ENCODE peak calls at places on chromosomes 16 and 17, in five cellular contexts. H, C, Y, L and V are unnamed samples.
A peak's percentile ranks its signal among the peaks of the same experiment; 100 is the strongest.

GRCh38 chr17:70086468-70086867 is 11.4 kb downstream of the KCNJ16 start:
- DNase-seq in Y (no peak), L (no peak), H (no peak), C (no peak), V (no peak)

GRCh38 chr16:49491736-49492089 is 118.1 kb downstream of the C16orf78 start:
- DNase-seq in C (peak; percentile 21), H (no peak), Y (peak; percentile 21), L (peak; percentile 46), V (peak; percentile 86)

GRCh38 chr17:46793541-46793940 is 25.0 kb downstream of the WNT3 start:
- DNase-seq in Y (no peak), H (no peak), C (no peak), L (no peak), V (no peak)

GRCh38 chr17:73278465-73279453 is 17.1 kb upstream of the CPSF4L start:
- DNase-seq in L (peak; percentile 84), C (peak; percentile 49), Y (peak; percentile 78), H (peak; percentile 51), V (peak; percentile 67)

GRCh38 chr17:6323626-6324356 is 111.1 kb downstream of the AIPL1 start:
- DNase-seq in L (peak; percentile 15), H (no peak), C (no peak), Y (no peak), V (peak; percentile 78)

GRCh38 chr16:67657751-67658518 is 2.1 kb downstream of the ACD start:
- DNase-seq in L (no peak), H (no peak), C (no peak), Y (no peak), V (no peak)

GRCh38 chr16:8958344-8958808 is 5.3 kb downstream of the USP7 start:
- DNase-seq in H (no peak), Y (no peak), L (no peak), C (no peak), V (no peak)

GRCh38 chr17:16459850-16460550 is 32.0 kb downstream of the LRRC75A start:
- DNase-seq in Y (no peak), L (no peak), H (no peak), C (no peak), V (no peak)

GRCh38 chr17:74478369-74479100 is 12.1 kb downstream of the CD300A start:
- DNase-seq in Y (peak; percentile 8), L (no peak), H (no peak), C (no peak), V (no peak)

GRCh38 chr16:1678500-1679098 is 520 bp downstream of the JPT2 start:
- DNase-seq in Y (peak; percentile 16), H (peak; percentile 50), L (peak; percentile 32), C (peak; percentile 34), V (no peak)

GRCh38 chr16:66420396-66420795 is 6.7 kb upstream of the BEAN1 start:
- DNase-seq in H (no peak), L (no peak), Y (no peak), C (no peak), V (no peak)

GRCh38 chr17:58176200-58176599 is 9.4 kb downstream of the OR4D2 start:
- DNase-seq in L (no peak), H (no peak), Y (no peak), C (no peak), V (no peak)

GRCh38 chr16:11016993-11017392 is 72.6 kb downstream of the CLEC16A start:
- DNase-seq in C (peak; percentile 19), L (peak; percentile 51), H (peak; percentile 78), Y (no peak), V (peak; percentile 89)

GRCh38 chr17:64657610-64658125 is 4.4 kb downstream of the SMURF2 start:
- DNase-seq in Y (no peak), L (no peak), H (no peak), C (no peak), V (peak; percentile 11)

GRCh38 chr17:17970699-17971430 is 1.3 kb downstream of the TOM1L2 start:
- DNase-seq in C (no peak), H (no peak), Y (no peak), L (no peak), V (no peak)

GRCh38 chr17:35345926-35346771 is 27.3 kb downstream of the SLFN11 start:
- DNase-seq in C (peak; percentile 23), Y (peak; percentile 66), L (peak; percentile 69), H (peak; percentile 30), V (peak; percentile 67)

GRCh38 chr16:57186630-57187507 is 740 bp downstream of the RSPRY1 start:
- DNase-seq in C (peak; percentile 34), Y (no peak), H (no peak), L (peak; percentile 22), V (no peak)

GRCh38 chr16:56580391-56581048 is 8.8 kb upstream of the MT3 start:
- DNase-seq in Y (no peak), C (no peak), L (no peak), H (no peak), V (peak; percentile 39)

GRCh38 chr17:17414316-17414937 is 62.4 kb upstream of the MED9 start:
- DNase-seq in C (no peak), Y (peak; percentile 59), L (no peak), H (no peak), V (no peak)

GRCh38 chr17:31842416-31843381 is 16.3 kb downstream of the COPRS start:
- DNase-seq in L (peak; percentile 75), Y (peak; percentile 63), C (peak; percentile 85), H (peak; percentile 87), V (peak; percentile 91)

GRCh38 chr17:57424777-57425188 is 168.5 kb downstream of the MSI2 start:
- DNase-seq in H (no peak), L (no peak), Y (no peak), C (no peak), V (no peak)

GRCh38 chr17:55745258-55745657 is 5.6 kb upstream of the PCTP start:
- DNase-seq in L (no peak), H (no peak), C (no peak), Y (no peak), V (no peak)

GRCh38 chr16:55508941-55509920 is at the start of gene LPCAT2:
- DNase-seq in C (peak; percentile 86), Y (peak; percentile 90), L (peak; percentile 91), H (peak; percentile 91), V (peak; percentile 96)

GRCh38 chr17:1577186-1577585 is 14.6 kb upstream of the PITPNA start:
- DNase-seq in H (peak; percentile 91), L (peak; percentile 85), Y (peak; percentile 87), C (peak; percentile 64), V (peak; percentile 88)

GRCh38 chr16:21162661-21163151 is 4.2 kb downstream of the LDAF1 start:
- DNase-seq in Y (no peak), L (peak; percentile 46), C (peak; percentile 18), H (peak; percentile 47), V (peak; percentile 90)

GRCh38 chr17:80765241-80766022 is 220.8 kb downstream of the RPTOR start:
- DNase-seq in Y (no peak), H (no peak), L (no peak), C (no peak), V (no peak)

GRCh38 chr17:79435962-79436361 is 174.9 kb downstream of the RBFOX3 start:
- DNase-seq in H (no peak), Y (no peak), L (no peak), C (no peak), V (no peak)

DNA sequence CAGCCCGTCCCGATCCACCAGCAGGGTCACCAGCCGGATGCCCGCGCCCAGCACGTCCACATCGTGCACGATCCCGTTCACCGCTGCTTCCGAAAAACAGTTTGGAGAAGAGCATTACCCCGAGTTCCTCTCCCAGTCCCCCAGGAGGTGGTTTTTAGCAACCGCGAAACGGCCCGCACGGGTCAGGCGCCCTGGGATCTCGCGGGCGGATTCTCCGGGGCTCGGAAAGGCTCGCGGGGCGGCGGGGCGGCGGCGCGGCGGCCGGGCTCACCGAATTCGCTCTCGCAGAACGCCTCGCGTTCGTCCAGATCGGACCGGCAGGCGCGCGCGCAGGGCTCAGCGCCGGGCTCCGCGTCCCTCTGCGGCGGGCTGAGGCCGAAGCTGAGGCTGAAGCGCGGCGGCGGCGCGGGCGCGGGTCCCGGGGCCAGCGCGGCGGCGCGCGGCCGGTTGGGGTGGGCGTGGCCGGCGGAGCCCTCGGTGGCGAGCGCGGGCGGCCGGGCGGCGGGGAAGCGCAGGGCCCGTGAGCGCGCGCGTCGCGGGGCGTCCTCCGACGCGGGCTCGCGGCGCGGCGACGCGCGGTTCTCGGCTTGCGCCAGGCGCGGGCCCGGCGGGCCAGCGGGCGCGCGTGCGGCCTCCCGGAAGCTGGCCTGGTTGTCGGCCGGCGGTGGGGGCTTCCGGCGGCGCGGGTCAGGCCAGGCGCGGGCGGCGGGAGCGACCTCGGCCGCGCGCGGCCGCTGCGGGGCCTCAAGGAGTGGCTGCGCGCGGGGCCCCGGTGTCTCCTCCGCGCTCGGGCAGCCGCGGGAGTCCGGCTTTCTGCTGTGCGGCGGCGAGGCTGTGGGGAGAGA is 2.9 kb downstream of the C17orf58 start:
- DNase-seq in H (peak; percentile 87), C (peak; percentile 84), Y (peak; percentile 55), L (peak; percentile 74), V (peak; percentile 95)
- TF ChIP-seq POLR2A in H (no peak), C (peak; percentile 75), Y (peak; percentile 62), L (peak; percentile 19), V (no peak)

GRCh38 chr16:86093801-86094750 is 195.1 kb downstream of the IRF8 start:
- DNase-seq in C (no peak), L (no peak), H (no peak), Y (no peak), V (no peak)
- TF ChIP-seq CTCF in C (no peak), L (no peak), H (no peak), Y (no peak), V (no peak)

DNA sequence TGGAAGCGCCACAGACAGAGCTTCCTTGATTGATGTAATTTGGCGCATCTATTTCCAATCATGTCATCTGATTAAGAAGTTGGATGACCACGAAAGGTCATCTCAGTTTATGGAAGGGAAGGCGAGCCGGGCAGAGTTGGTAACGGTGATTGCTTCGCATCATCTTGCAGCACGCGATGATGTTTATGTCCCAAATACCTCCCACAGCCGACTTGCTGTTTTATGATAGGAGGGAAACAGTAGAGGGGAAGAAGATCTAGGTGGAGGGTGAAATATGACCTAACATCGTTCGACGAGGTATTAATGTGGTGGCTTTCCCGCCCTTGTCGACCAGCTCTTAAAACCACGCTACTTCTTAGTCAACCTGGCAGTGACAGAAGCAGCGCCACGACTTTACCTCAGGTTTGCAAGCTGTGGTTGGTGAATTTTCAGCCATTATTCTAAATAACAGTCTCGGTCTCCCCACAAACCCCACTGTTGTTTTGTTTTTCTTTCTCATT is 836 bp upstream of the TANC2 start:
- DNase-seq in C (no peak), H (no peak), Y (no peak), L (no peak), V (no peak)
- H3K4me3 ChIP-seq in C (no peak overlapping the region), H (peak overlapping the region; percentile 90), Y (peak overlapping the region; percentile 22), L (peak overlapping the region; percentile 94), V (no peak overlapping the region)

GRCh38 chr17:12815642-12816141 is 26.4 kb downstream of the ARHGAP44 start:
- DNase-seq in Y (no peak), H (no peak), L (no peak), C (no peak), V (no peak)
- TF ChIP-seq POLR2A in Y (no peak), H (no peak), L (no peak), C (no peak), V (no peak)